ENCODE peak calls at places on chromosomes 5 and 9, in four cellular contexts. Q is WTC11, Z is spleen, F is hepatocyte. R is an unnamed sample.

GRCh38 chr5:179371681-179372675 is 26.7 kb upstream of the ADAMTS2 start:
- DNase-seq in Q (peak), Z (peak), F (no peak), R (no peak)

GRCh38 chr9:83656032-83656680 is 33.2 kb downstream of the IDNK start:
- DNase-seq in Q (no peak), Z (no peak), F (no peak), R (no peak)

GRCh38 chr5:36655171-36655570 is 48.8 kb downstream of the SLC1A3 start:
- DNase-seq in Q (no peak), Z (no peak), F (peak), R (no peak)

GRCh38 chr5:169648725-169649124 is 11.7 kb downstream of the DOCK2 start:
- DNase-seq in Q (no peak), Z (no peak), F (no peak), R (no peak)

GRCh38 chr9:76313771-76314170 is 80.5 kb downstream of the RFK start:
- DNase-seq in Q (no peak), Z (no peak), F (no peak), R (no peak)

GRCh38 chr5:141805874-141806273 is 72.3 kb downstream of the PCDH1 start:
- DNase-seq in Q (no peak), Z (peak), F (no peak), R (peak)

GRCh38 chr5:59042201-59042600 is 459.3 kb downstream of the RAB3C start:
- DNase-seq in Q (no peak), Z (no peak), F (no peak), R (no peak)

GRCh38 chr9:96158909-96159575 is 142.9 kb downstream of the HSD17B3 start:
- DNase-seq in Q (no peak), Z (no peak), F (no peak), R (no peak)

GRCh38 chr9:90299963-90300362 is 342.7 kb downstream of the DIRAS2 start:
- DNase-seq in Q (no peak), Z (no peak), F (no peak), R (no peak)

GRCh38 chr5:147860641-147861025 is 17.9 kb upstream of the SCGB3A2 start:
- DNase-seq in Q (no peak), Z (no peak), F (no peak), R (no peak)

GRCh38 chr9:137459147-137459600 is at the start of gene NSMF:
- DNase-seq in Q (peak), Z (peak), F (peak), R (peak)

GRCh38 chr5:142499591-142500384 is 175.0 kb upstream of the SPRY4 start:
- DNase-seq in Q (no peak), Z (no peak), F (peak), R (no peak)

GRCh38 chr9:85859751-85860150 is 81.2 kb upstream of the NAA35 start:
- DNase-seq in Q (no peak), Z (no peak), F (no peak), R (no peak)

GRCh38 chr5:72612810-72613209 is 105.6 kb upstream of the ZNF366 start:
- DNase-seq in Q (no peak), Z (no peak), F (no peak), R (no peak)

GRCh38 chr9:127538849-127539258 is 73.2 kb upstream of the STXBP1 start:
- DNase-seq in Q (no peak), Z (no peak), F (no peak), R (no peak)

GRCh38 chr9:34139477-34140146 is 13.1 kb upstream of the DCAF12 start:
- DNase-seq in Q (no peak), Z (no peak), F (peak), R (no peak)

GRCh38 chr9:37906312-37907239 is 2.6 kb upstream of the SLC25A51 start:
- DNase-seq in Q (no peak), Z (peak), F (no peak), R (no peak)

GRCh38 chr5:107469064-107469463 is 201.7 kb downstream of the EFNA5 start:
- DNase-seq in Q (no peak), Z (no peak), F (no peak), R (no peak)
- TF ChIP-seq CTCF in Q (no peak), Z (no peak), F (no peak), R (no peak)

DNA sequence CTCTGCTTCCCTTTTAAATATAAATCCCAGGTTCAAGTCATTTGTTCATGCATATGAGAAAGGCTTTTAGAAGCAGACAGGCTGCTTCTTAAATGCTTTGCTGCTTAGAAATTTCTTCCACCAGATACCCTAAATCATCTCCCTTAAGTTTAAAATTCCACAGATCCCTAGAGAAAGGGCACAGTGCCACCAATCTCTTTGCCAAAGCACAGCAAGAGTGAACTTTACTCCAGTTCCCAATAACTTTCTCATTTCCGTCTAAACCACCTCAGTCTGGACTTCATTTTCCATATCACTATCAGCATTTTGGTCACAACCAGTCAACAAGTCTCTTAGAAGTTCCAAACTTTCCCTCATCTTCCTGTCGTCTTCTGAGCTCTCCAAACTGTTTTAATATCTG is 679.8 kb upstream of the FTMT start:
- DNase-seq in Q (no peak), Z (no peak), F (no peak), R (no peak)
- TF ChIP-seq CTCF in Q (no peak), Z (no peak), F (no peak), R (no peak)

DNA sequence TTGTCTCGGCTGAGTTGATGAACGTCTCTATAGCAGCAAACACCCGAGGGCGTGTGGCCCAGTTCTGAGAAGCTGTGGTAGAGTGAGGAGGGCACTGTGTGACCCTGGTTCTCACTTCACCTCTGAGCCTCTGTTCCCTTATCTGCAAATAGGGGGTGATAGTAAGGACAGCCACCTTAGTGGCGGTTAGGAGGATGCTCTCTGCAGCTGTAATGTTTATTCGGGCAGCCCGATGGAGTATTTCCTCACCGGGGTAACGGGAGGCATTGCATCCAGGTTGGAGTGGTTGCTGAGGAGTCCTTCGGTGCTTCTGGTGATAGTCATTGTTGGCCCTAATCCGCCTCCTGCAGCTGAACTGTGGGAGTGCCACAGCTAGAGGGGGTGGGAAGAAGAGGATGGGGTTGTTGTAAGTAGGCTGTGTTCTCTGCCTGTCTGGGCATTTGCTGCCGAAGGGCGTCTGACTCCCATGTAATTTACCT is 13.9 kb downstream of the PRRC2B start:
- DNase-seq in Q (peak), Z (no peak), F (no peak), R (peak)
- TF ChIP-seq CTCF in Q (no peak), Z (peak), F (peak), R (no peak)

GRCh38 chr5:150167908-150168307 is 1.3 kb downstream of the CDX1 start:
- DNase-seq in Q (peak), Z (no peak), F (no peak), R (no peak)
- TF ChIP-seq CTCF in Q (peak), Z (no peak), F (peak), R (no peak)

DNA sequence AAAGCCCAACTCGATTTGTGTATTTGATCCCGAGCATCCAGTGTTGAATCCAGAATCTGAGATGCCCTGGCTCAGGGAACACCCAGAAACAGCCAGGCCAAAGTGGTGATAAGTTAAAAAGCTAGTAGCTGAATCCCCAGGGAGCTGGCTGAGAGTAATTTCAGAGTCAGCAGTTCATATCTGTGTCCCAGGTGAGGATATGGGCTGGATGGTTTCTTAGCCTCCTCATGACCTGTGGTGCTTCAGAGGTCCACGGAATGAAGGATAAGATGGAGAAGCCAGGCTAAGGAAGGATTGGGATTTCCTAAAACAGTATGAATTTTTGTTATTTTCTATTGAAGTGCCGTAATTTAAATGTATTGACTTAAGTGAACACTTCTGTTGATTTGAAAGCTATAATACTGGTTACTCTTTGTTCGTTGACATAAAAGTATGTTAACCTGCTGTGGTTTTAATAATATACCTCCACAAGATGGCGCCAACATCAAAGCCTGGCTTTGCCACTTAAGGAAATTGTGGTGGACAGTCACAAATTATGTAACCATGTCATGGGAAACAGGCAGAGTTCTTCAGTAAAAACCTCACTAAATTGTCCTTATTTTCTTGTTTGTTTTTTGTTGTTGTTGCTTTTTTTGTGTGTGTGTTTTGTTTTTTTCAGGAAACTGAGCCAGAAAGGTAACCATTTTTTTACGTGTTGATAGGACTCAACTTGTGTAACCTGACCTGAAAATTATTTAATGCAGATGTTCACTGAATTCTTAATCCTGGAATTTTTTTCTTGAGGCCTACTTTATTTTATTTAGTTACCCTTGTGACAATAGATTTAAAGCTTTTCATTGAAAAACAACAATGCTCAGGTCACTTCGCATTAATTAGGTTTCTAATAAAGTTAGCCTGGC is 11.4 kb downstream of the MTAP start:
- DNase-seq in Q (peak), Z (no peak), F (peak), R (peak)
- TF ChIP-seq CTCF in Q (peak), Z (peak), F (peak), R (peak)

DNA sequence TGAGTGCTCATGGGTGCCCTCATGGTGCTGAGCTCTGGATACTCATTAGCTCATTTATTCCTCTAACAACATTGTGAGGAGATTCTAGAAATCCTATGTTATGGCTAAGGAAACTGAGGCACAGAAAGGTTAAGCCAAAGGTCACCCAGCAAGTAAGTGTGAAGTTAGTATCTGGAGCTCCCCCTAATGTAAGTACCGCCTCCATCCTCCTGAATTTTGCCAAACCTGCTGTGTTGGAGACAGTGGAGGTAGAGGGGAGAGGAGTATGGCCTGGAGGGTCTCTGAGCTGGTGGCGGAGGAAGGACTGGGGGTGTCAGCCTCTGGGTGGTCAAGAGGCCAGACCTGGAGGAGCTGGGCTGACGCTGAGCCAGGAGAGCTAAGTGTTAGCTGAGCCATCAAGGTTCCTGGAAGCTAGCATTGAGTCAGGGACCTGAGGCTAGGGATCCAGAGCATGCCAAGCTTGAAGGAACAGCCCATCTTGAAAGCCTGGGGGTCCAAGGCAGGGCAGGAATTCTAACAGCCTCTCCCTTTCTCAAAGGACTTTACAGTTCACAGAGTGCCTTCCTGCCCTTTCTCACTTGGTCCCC is 114.8 kb downstream of the RGS3 start:
- DNase-seq in Q (no peak), Z (peak), F (no peak), R (no peak)
- TF ChIP-seq CTCF in Q (no peak), Z (no peak), F (no peak), R (no peak)

GRCh38 chr5:18305288-18305899 is 671.1 kb downstream of the TAF11L14 start:
- DNase-seq in Q (peak), Z (no peak), F (peak), R (peak)
- TF ChIP-seq CTCF in Q (peak), Z (peak), F (peak), R (peak)

DNA sequence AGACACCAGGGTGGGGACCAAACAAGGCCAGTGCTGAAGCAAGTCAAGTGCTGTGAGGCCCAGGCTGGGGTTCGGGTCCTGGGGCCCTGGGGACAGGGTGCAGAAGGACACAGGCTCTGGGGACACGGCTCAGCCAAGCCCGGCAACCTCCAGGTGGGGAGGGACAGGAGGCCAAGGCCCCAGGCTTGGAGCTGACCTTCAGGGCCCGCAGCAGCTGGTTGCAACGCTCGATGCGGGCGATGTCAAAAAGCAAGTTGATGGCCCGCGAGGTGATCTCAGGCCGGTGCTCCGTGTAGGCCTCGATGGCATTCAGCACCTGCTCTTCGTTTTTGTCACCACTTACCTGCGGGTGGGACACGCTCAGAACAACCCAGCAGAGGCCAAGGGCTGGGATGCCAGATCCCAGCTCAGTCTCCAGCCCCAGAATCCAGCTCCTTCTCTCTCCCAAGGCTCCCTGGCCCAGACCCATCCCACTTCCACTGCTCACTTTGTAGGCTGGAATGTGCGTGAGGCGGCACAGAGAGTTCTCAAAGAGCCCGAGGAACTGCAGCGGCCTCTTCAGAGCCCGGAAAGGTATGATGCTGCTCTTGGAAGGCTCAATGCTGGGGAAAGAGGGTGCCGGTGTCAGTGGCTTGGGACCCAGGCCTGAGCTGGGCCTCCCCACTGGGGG is 20.7 kb downstream of the ZER1 start:
- DNase-seq in Q (no peak), Z (no peak), F (no peak), R (no peak)
- TF ChIP-seq CTCF in Q (no peak), Z (no peak), F (no peak), R (no peak)